ENCODE peak calls at places on chromosomes 11 and 22, in five cellular contexts. B is colonic mucosa; I is CD4-positive, alpha-beta T cell; F is nephron progenitor cell; A is AG09319. U is an unnamed sample.

GRCh38 chr11:128210148-128210940 is 377.0 kb downstream of the ETS1 start:
- DNase-seq in B (peak), A (peak), I (no peak), F (peak), U (no peak)

GRCh38 chr11:34744511-34744910 is 123.6 kb downstream of the EHF start:
- DNase-seq in A (no peak), F (no peak), B (no peak), I (no peak), U (no peak)

GRCh38 chr11:12746593-12747097 is 72.4 kb downstream of the TEAD1 start:
- DNase-seq in B (no peak), I (no peak), A (peak), F (peak), U (peak)

GRCh38 chr11:132123449-132123848 is 753.0 kb downstream of the NTM start:
- DNase-seq in B (no peak), A (no peak), I (no peak), F (no peak), U (no peak)

GRCh38 chr22:42883121-42883520 is 26.0 kb upstream of the ARFGAP3 start:
- DNase-seq in B (peak), F (no peak), A (no peak), I (no peak), U (no peak)

GRCh38 chr22:40345801-40346177 is 511 bp upstream of the ADSL start:
- DNase-seq in A (no peak), B (peak), I (peak), F (peak), U (no peak)

GRCh38 chr11:12631651-12632050 is 42.6 kb upstream of the TEAD1 start:
- DNase-seq in A (no peak), F (no peak), I (no peak), B (no peak), U (no peak)

GRCh38 chr11:93484716-93485115 is 58.5 kb downstream of the SMCO4 start:
- DNase-seq in B (no peak), F (no peak), A (peak), I (no peak), U (no peak)

GRCh38 chr22:31937328-31937727 is 7.0 kb upstream of the YWHAH start:
- DNase-seq in I (no peak), F (no peak), A (no peak), B (no peak), U (no peak)

GRCh38 chr11:29959488-29959887 is 57.3 kb downstream of the KCNA4 start:
- DNase-seq in A (no peak), I (no peak), F (no peak), B (no peak), U (no peak)

GRCh38 chr22:22789922-22790845 is 97.4 kb upstream of the IGLL5 start:
- DNase-seq in F (no peak), I (no peak), A (no peak), B (no peak), U (no peak)

GRCh38 chr11:17102447-17102846 is 25.0 kb upstream of the RPS13 start:
- DNase-seq in I (no peak), A (no peak), B (no peak), F (no peak), U (no peak)

GRCh38 chr11:129249923-129250322 is 57.8 kb upstream of the ARHGAP32 start:
- DNase-seq in F (no peak), A (no peak), B (no peak), I (no peak), U (no peak)

GRCh38 chr11:133720951-133721350 is 124.4 kb downstream of the SPATA19 start:
- DNase-seq in A (no peak), I (no peak), B (no peak), F (no peak), U (no peak)

GRCh38 chr11:46279393-46280099 is 2.1 kb downstream of the CREB3L1 start:
- DNase-seq in F (no peak), A (no peak), B (peak), I (no peak), U (no peak)

GRCh38 chr11:393219-394033 is 583 bp upstream of the PKP3 start:
- DNase-seq in B (peak), A (peak), I (no peak), F (no peak), U (no peak)

GRCh38 chr11:96037267-96037990 is 113.5 kb upstream of the MTMR2 start:
- DNase-seq in B (no peak), A (no peak), I (no peak), F (peak), U (no peak)

GRCh38 chr22:31296258-31296657 is 4.0 kb upstream of the PIK3IP1 start:
- DNase-seq in A (no peak), F (no peak), I (no peak), B (no peak), U (no peak)

GRCh38 chr22:24355574-24355973 is 71.8 kb upstream of the ADORA2A start:
- DNase-seq in I (no peak), A (no peak), B (no peak), F (no peak), U (no peak)

GRCh38 chr11:75159081-75159953 is 8.4 kb downstream of the SLCO2B1 start:
- DNase-seq in F (no peak), B (peak), I (no peak), A (no peak), U (no peak)

GRCh38 chr11:47152953-47153950 is 23.4 kb downstream of the ARFGAP2 start:
- DNase-seq in F (peak), A (peak), B (peak), I (peak), U (peak)

GRCh38 chr11:112771847-112772246 is 189.4 kb upstream of the NCAM1 start:
- DNase-seq in F (no peak), A (no peak), B (no peak), I (no peak), U (no peak)

GRCh38 chr22:40325315-40325714 is 21.0 kb upstream of the ADSL start:
- DNase-seq in F (no peak), B (no peak), I (peak), A (no peak), U (no peak)

GRCh38 chr11:8766043-8766992 is 83.7 kb downstream of the RPL27A start:
- DNase-seq in A (no peak), B (no peak), I (no peak), F (no peak), U (no peak)

GRCh38 chr11:120096756-120097191 is 41.1 kb downstream of the TRIM29 start:
- DNase-seq in I (no peak), B (no peak), A (no peak), F (peak), U (no peak)

GRCh38 chr11:103436131-103436770 is 327.0 kb downstream of the DYNC2H1 start:
- DNase-seq in B (no peak), F (no peak), I (no peak), A (no peak), U (no peak)

GRCh38 chr11:103433976-103434375 is 324.8 kb downstream of the DYNC2H1 start:
- DNase-seq in F (no peak), A (peak), I (no peak), B (no peak), U (no peak)

DNA sequence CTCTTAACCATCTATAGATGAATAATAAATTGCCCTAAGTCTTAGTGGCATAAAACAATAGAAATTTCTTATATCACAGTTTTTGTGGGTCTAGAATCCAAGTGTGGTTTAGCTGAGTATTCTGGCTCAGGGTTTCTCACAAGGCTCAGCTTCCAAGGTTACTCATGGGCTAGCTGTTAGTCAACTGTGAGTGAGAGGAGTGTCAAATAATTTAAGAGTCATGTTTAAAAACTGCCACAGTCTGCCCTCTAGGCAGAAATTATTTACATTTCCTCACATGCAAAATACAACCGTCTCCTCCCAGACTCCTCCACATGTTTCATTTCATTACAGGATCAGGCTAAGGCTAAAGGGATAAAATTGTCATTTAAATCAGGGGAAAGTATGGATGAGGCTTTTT is 324.2 kb downstream of the DYNC2H1 start:
- DNase-seq in I (no peak), A (peak), B (no peak), F (no peak), U (no peak)
- TF ChIP-seq CTCF in I (no peak), A (peak), B (no peak), F (no peak), U (no peak)

GRCh38 chr11:6269994-6270393 is 10.4 kb downstream of the CCKBR start:
- DNase-seq in I (no peak), B (no peak), F (no peak), A (no peak), U (no peak)
- TF ChIP-seq CTCF in I (no peak), B (no peak), F (no peak), A (no peak), U (no peak)

GRCh38 chr11:1869427-1870325 is 16.8 kb downstream of the LSP1 start:
- DNase-seq in I (no peak), F (no peak), B (no peak), A (no peak), U (no peak)
- TF ChIP-seq CTCF in I (no peak), F (no peak), B (no peak), A (peak), U (peak)

DNA sequence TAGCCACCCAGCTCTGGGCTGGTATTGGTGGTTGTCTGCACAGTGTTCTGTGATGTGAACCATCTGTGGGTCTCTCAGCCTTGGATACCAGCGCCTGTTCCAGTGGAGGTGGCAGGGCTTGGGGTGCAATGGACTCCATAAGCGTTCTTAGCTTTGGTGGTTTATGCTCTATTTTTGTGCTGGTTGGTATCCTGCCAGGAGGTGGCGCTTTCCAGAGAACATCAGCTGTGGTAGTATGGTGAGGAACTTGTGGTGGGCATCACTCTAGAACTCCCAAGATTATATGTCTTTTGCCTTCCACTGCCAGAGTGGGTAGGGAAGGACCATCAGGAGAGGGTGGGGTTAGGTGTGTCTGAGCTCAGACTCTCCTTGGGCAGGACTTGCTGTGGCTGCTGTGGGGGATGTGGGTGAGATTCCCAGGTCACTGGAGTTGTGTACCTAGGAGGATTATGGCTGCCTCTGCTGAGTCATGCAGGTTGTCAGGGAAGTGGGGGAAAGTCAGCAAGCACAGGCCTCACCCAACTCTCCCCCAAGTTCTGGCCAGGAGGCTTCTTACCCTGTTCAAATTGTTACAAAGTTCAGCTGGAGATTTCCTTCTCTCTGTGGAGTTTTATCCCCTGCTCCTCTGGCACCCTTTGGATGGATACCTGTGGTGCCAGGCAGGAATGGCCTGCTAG is 47.2 kb downstream of the MRGPRX2 start:
- DNase-seq in I (no peak), A (no peak), B (no peak), F (no peak), U (no peak)
- TF ChIP-seq CTCF in I (no peak), A (no peak), B (no peak), F (no peak), U (peak)

GRCh38 chr11:64306563-64306875 is 1.2 kb downstream of the ESRRA start:
- DNase-seq in A (no peak), B (no peak), F (no peak), I (no peak), U (no peak)

GRCh38 chr11:64305075-64305690 is at the start of gene ESRRA:
- DNase-seq in A (peak), I (peak), B (peak), F (peak), U (peak)

GRCh38 chr11:64304316-64305072 is 830 bp upstream of the ESRRA start:
- DNase-seq in B (peak), A (peak), F (peak), I (peak), U (peak)

GRCh38 chr11:64306876-64307622 is 1.7 kb downstream of the ESRRA start:
- DNase-seq in B (peak), A (no peak), I (no peak), F (no peak), U (no peak)

GRCh38 chr11:64305691-64306562 is 603 bp downstream of the ESRRA start:
- DNase-seq in F (peak), B (peak), I (peak), A (no peak), U (no peak)
- TF ChIP-seq CTCF in F (peak), B (peak), I (peak), A (peak), U (peak)

DNA sequence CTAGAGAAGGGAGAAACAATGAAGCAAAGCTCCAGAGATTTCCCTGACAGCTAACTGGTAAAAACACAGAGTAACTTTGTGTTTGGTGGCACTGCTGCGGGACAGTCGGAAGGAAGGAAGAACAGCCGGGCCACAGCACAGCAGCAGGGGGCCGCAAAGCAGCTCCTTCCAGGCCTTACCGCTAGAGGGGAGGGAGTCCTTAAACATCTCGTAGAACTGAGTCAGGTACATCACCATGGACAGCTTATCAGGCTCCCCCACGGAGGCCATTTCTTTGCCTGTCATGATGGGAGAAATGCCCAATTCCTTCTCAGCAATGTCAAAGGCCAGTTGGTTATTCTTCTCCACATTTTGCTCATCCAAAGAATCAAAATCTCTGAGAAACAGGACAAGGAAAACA is 114.6 kb upstream of the BID start:
- DNase-seq in B (no peak), I (no peak), A (no peak), F (peak), U (no peak)
- TF ChIP-seq CTCF in B (no peak), I (no peak), A (peak), F (peak), U (peak)

DNA sequence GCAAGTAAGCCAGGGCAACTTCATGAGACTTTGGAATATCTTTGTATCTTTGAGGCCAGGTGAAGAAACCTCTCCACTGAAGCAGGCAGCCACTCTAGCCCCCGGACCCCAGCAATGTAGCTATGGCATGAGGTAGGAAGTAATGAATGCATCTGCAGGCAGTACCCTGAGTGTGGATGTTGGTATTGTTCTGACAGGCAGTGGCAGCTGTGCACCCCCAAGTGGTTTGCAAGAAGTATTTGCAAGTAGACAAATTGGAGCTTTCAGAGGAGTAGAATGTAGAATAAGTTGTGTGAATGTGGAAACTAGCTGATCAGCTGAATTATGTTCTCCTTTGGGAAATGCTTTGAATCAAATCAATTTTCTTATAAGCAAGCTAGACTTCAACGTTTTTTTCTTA is 194.4 kb upstream of the PGR start:
- DNase-seq in F (no peak), B (no peak), I (no peak), A (no peak), U (no peak)
- TF ChIP-seq CTCF in F (no peak), B (no peak), I (no peak), A (no peak), U (no peak)

GRCh38 chr11:69540118-69541000 is 58.9 kb downstream of the LINC01488 start:
- DNase-seq in F (peak), A (no peak), B (no peak), I (no peak), U (no peak)
- TF ChIP-seq CTCF in F (no peak), A (no peak), B (no peak), I (no peak), U (no peak)

DNA sequence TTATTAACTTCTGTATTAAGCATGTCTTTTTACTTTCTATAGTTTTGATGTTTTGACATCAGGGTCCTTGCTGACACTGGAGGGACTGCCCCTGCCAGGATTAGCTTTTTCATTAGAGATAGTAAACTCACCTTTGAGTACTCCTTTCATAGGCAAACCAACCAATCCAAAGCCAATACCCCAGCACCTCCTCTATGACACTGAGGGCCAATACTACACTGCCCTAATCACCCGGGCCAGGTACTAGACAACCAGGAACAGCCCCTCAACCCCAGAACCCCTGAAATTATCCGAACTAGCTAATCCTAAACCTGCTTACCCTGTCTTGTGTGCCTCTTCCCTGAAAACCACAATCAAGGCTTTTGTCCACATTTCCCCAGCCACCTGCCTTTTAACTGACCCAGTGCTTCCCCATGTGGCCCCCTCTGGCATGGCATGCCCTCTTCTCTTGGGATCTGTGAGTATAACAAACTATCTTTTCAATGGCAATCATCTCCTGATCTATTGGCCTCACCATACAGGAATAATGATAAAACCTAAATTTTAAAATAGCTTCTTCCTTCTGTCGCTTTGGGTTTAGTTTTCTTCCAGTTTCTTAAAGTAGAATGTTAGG is 31.2 kb downstream of the RAB6A start:
- DNase-seq in A (no peak), F (peak), B (no peak), I (no peak), U (no peak)
- TF ChIP-seq CTCF in A (peak), F (peak), B (no peak), I (no peak), U (peak)

GRCh38 chr11:126263489-126263888 is 5.2 kb downstream of the SRPRA start:
- DNase-seq in A (no peak), F (no peak), I (no peak), B (no peak), U (no peak)

GRCh38 chr11:126257144-126257543 is 11.6 kb downstream of the SRPRA start:
- DNase-seq in B (no peak), I (no peak), F (no peak), A (no peak), U (no peak)

GRCh38 chr11:126265801-126266200 is 2.9 kb downstream of the SRPRA start:
- DNase-seq in B (no peak), A (no peak), F (no peak), I (no peak), U (no peak)

GRCh38 chr11:126257764-126258163 is 10.9 kb downstream of the SRPRA start:
- DNase-seq in A (peak), B (no peak), F (no peak), I (no peak), U (no peak)

GRCh38 chr11:126262216-126262615 is 6.5 kb downstream of the SRPRA start:
- DNase-seq in F (no peak), I (no peak), B (no peak), A (no peak), U (no peak)
- TF ChIP-seq CTCF in F (no peak), I (no peak), B (no peak), A (no peak), U (no peak)

U was measured in type B pancreatic cell.